ENCODE peak calls at places on chromosome 3, in six cellular contexts. A is IMR-90; B is CD8-positive, alpha-beta T cell; Z is transverse colon; H is H1; P is AG04449. K is an unnamed sample.

GRCh38 chr3:129313983-129314756 is 35.5 kb downstream of the HMCES start:
- DNase-seq in A (peak), Z (peak), H (no peak), B (no peak), P (no peak), K (no peak)

GRCh38 chr3:128103277-128103676 is 20.3 kb downstream of the RUVBL1 start:
- DNase-seq in B (no peak), A (no peak), P (no peak), H (no peak), Z (no peak), K (no peak)

GRCh38 chr3:11220230-11220629 is 52.0 kb upstream of the ATG7 start:
- DNase-seq in B (no peak), A (no peak), H (no peak), Z (no peak), P (no peak), K (no peak)

GRCh38 chr3:171833775-171834460 is 9.2 kb upstream of the TMEM212 start:
- DNase-seq in B (no peak), P (no peak), H (no peak), A (peak), Z (no peak), K (no peak)

GRCh38 chr3:105119801-105120340 is 246.8 kb upstream of the ALCAM start:
- DNase-seq in H (no peak), P (no peak), Z (no peak), B (no peak), A (peak), K (no peak)

GRCh38 chr3:13748500-13748899 is 131.4 kb downstream of the WNT7A start:
- DNase-seq in B (no peak), P (no peak), Z (no peak), H (no peak), A (no peak), K (no peak)

GRCh38 chr3:50450135-50450911 is 53.1 kb downstream of the CACNA2D2 start:
- DNase-seq in A (peak), P (no peak), Z (peak), H (no peak), B (peak), K (no peak)

GRCh38 chr3:160869825-160870224 is 113.8 kb downstream of the PPM1L start:
- DNase-seq in H (no peak), A (no peak), P (no peak), B (no peak), Z (no peak), K (no peak)

GRCh38 chr3:49723301-49723630 is 485 bp downstream of the GMPPB start:
- DNase-seq in P (no peak), Z (peak), B (peak), H (no peak), A (peak), K (no peak)

GRCh38 chr3:179020112-179020511 is 51.5 kb downstream of the ZMAT3 start:
- DNase-seq in H (no peak), B (no peak), P (no peak), Z (no peak), A (no peak), K (no peak)

GRCh38 chr3:24253336-24253735 is 241.3 kb downstream of the THRB start:
- DNase-seq in P (no peak), A (no peak), Z (no peak), H (no peak), B (no peak), K (no peak)

GRCh38 chr3:189701934-189702693 is 70.9 kb downstream of the TP63 start:
- DNase-seq in Z (no peak), P (no peak), A (no peak), B (no peak), H (no peak), K (no peak)

GRCh38 chr3:168511428-168512014 is 415.8 kb upstream of the GOLIM4 start:
- DNase-seq in A (peak), H (no peak), B (no peak), P (no peak), Z (no peak), K (no peak)

GRCh38 chr3:30426319-30426993 is 179.9 kb upstream of the TGFBR2 start:
- DNase-seq in B (no peak), H (no peak), Z (peak), P (no peak), A (peak), K (no peak)

GRCh38 chr3:158782283-158782682 is 19.6 kb upstream of the MFSD1 start:
- DNase-seq in P (no peak), A (peak), B (no peak), Z (no peak), H (no peak), K (no peak)

GRCh38 chr3:66083096-66083960 is 44.6 kb upstream of the MAGI1 start:
- DNase-seq in A (no peak), B (no peak), P (no peak), H (no peak), Z (no peak), K (no peak)

GRCh38 chr3:124467980-124468902 is 262.0 kb upstream of the UMPS start:
- DNase-seq in B (no peak), H (peak), Z (peak), A (peak), P (no peak), K (no peak)

GRCh38 chr3:190132376-190132775 is 11.7 kb upstream of the P3H2 start:
- DNase-seq in Z (no peak), P (no peak), B (no peak), H (no peak), A (no peak), K (no peak)

GRCh38 chr3:196518999-196519737 is 4.0 kb upstream of the SMCO1 start:
- DNase-seq in H (peak), A (peak), B (peak), Z (peak), P (no peak), K (no peak)

GRCh38 chr3:50503504-50503903 is at the start of gene CACNA2D2:
- DNase-seq in H (no peak), B (peak), Z (peak), A (no peak), P (no peak), K (no peak)

GRCh38 chr3:170608475-170608874 is 22.6 kb upstream of the SLC7A14 start:
- DNase-seq in B (no peak), P (no peak), Z (no peak), A (no peak), H (no peak), K (no peak)

GRCh38 chr3:13263770-13264467 is 156.2 kb downstream of the NUP210 start:
- DNase-seq in Z (no peak), A (no peak), H (no peak), B (no peak), P (no peak), K (no peak)

GRCh38 chr3:157530637-157531300 is 27.6 kb upstream of the VEPH1 start:
- DNase-seq in H (no peak), B (no peak), Z (no peak), P (no peak), A (peak), K (no peak)

GRCh38 chr3:194030372-194030771 is 105.6 kb upstream of the HES1 start:
- DNase-seq in B (no peak), Z (no peak), H (no peak), P (no peak), A (no peak), K (no peak)

GRCh38 chr3:31634485-31634884 is 101.8 kb downstream of the STT3B start:
- DNase-seq in B (no peak), Z (no peak), P (peak), A (peak), H (no peak), K (peak)

GRCh38 chr3:12906141-12906915 is 65.0 kb upstream of the RPL32 start:
- DNase-seq in P (no peak), H (no peak), A (no peak), B (no peak), Z (no peak), K (no peak)

GRCh38 chr3:130390079-130390478 is 44.6 kb downstream of the COL6A5 start:
- DNase-seq in P (no peak), B (no peak), Z (no peak), A (no peak), H (no peak), K (no peak)

GRCh38 chr3:135224963-135225362 is 429.9 kb downstream of the EPHB1 start:
- DNase-seq in B (no peak), Z (no peak), P (no peak), A (no peak), H (no peak), K (no peak)

GRCh38 chr3:27165348-27165747 is 203.8 kb downstream of the NEK10 start:
- DNase-seq in A (peak), P (peak), Z (no peak), H (no peak), B (no peak), K (peak)

GRCh38 chr3:61894988-61895935 is 333.9 kb downstream of the PTPRG start:
- DNase-seq in H (no peak), A (peak), Z (peak), B (peak), P (no peak), K (peak)

GRCh38 chr3:132236701-132237651 is 80.2 kb upstream of the ACP3 start:
- DNase-seq in A (no peak), Z (no peak), H (no peak), B (no peak), P (no peak), K (no peak)

GRCh38 chr3:37997791-37998370 is 7.3 kb downstream of the VILL start:
- DNase-seq in A (no peak), H (no peak), Z (no peak), B (no peak), P (no peak), K (no peak)

GRCh38 chr3:8458711-8459110 is 42.9 kb upstream of the LMCD1 start:
- DNase-seq in A (peak), P (peak), B (no peak), H (no peak), Z (no peak), K (no peak)

GRCh38 chr3:21328982-21329381 is 422.0 kb downstream of the ZNF385D start:
- DNase-seq in Z (no peak), H (no peak), B (no peak), A (no peak), P (no peak), K (no peak)

GRCh38 chr3:11719406-11720219 is 75.9 kb upstream of the VGLL4 start:
- DNase-seq in Z (peak), A (peak), B (peak), P (no peak), H (peak), K (no peak)

GRCh38 chr3:102796856-102797255 is 362.0 kb downstream of the ZPLD1 start:
- DNase-seq in Z (no peak), P (no peak), H (no peak), B (no peak), A (no peak), K (no peak)

GRCh38 chr3:175346573-175347356 is 487.6 kb downstream of the NAALADL2 start:
- DNase-seq in B (no peak), P (peak), Z (peak), H (no peak), A (peak), K (peak)

DNA sequence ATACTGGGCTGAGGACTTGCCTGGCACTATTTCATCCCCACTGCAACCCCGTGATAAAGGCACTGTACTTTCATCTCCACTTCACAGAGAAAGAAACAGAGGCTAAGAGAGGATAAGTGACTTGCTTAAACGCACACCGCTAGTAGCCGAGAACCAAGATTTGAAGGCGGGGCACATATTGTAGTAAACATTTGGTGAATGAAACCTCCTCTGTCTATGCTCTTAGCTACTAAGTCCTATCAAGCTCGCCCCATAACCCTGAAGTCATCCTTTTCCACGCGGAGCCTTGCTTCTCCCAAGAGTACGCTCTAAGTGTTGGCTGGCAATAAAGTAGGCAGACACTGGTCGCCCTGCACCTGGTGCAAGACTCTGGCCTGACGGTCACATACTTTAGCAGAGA is 1.1 kb downstream of the POMGNT2 start:
- DNase-seq in P (no peak), H (no peak), B (no peak), Z (no peak), A (no peak), K (no peak)
- H3K4me3 ChIP-seq in P (peak), H (no peak), B (peak), Z (peak), A (peak), K (peak)

GRCh38 chr3:184255291-184256039 is 5.9 kb downstream of the CAMK2N2 start:
- DNase-seq in H (no peak), Z (no peak), B (no peak), A (no peak), P (no peak), K (no peak)

GRCh38 chr3:184250167-184250828 is 826 bp downstream of the EEF1AKMT4 start:
- DNase-seq in P (peak), H (peak), Z (peak), A (peak), B (peak), K (peak)

GRCh38 chr3:184248454-184249411 is at the start of gene ALG3:
- DNase-seq in A (peak), P (peak), B (peak), H (no peak), Z (peak), K (no peak)

DNA sequence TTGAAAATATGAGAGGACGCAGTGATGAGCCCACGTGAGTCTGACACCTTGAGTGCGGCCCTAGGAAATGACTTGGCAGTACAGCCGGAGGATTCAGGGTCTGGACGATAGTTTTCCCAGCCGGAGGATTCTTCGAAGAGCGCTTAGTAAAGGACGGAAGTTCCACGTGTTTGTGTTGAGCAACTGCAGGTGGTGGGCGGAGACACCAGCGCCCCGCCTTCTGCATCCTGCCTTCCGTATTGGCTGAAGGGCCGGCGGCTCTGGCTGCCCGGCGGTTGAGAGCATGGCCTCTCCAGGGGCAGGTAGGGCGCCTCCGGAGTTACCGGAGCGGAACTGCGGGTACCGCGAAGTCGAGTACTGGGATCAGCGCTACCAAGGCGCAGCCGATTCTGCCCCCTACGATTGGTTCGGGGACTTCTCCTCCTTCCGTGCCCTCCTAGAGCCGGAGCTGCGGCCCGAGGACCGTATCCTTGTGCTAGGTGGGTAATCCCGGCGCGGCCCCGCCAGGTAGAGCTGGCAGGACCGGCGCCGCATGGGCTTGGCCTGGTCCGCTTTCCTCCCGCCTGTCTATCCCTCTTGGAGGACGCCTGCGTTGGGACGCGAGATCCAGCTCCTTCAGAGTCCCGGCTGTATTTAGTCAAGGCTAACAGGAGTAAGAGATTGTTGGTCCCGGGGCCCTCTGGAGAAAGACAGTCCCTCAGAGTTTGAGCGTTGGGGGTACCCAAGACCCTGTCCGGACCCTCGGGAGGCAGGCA is at the start of gene EEF1AKMT4:
- DNase-seq in P (peak), B (peak), H (peak), A (peak), Z (peak), K (peak)
- TF ChIP-seq CTCF in P (peak), B (peak), H (peak), A (peak), Z (peak), K (peak)

GRCh38 chr3:18670755-18671154 is 245.6 kb upstream of the SATB1 start:
- DNase-seq in Z (no peak), P (no peak), H (no peak), A (no peak), B (no peak), K (no peak)
- H3K4me3 ChIP-seq in Z (no peak), P (no peak), H (no peak), A (no peak), B (no peak), K (no peak)

GRCh38 chr3:143122608-143123352 is 3.2 kb downstream of the CHST2 start:
- DNase-seq in H (no peak), P (no peak), A (no peak), Z (no peak), B (no peak), K (no peak)

GRCh38 chr3:143119974-143120715 is 574 bp downstream of the CHST2 start:
- DNase-seq in A (no peak), Z (peak), H (no peak), B (peak), P (no peak), K (no peak)

GRCh38 chr3:143120716-143121239 is 1.2 kb downstream of the CHST2 start:
- DNase-seq in A (peak), P (no peak), H (no peak), Z (peak), B (peak), K (no peak)

GRCh38 chr3:143122089-143122430 is 2.5 kb downstream of the CHST2 start:
- DNase-seq in B (no peak), A (no peak), P (no peak), H (no peak), Z (no peak), K (no peak)

DNA sequence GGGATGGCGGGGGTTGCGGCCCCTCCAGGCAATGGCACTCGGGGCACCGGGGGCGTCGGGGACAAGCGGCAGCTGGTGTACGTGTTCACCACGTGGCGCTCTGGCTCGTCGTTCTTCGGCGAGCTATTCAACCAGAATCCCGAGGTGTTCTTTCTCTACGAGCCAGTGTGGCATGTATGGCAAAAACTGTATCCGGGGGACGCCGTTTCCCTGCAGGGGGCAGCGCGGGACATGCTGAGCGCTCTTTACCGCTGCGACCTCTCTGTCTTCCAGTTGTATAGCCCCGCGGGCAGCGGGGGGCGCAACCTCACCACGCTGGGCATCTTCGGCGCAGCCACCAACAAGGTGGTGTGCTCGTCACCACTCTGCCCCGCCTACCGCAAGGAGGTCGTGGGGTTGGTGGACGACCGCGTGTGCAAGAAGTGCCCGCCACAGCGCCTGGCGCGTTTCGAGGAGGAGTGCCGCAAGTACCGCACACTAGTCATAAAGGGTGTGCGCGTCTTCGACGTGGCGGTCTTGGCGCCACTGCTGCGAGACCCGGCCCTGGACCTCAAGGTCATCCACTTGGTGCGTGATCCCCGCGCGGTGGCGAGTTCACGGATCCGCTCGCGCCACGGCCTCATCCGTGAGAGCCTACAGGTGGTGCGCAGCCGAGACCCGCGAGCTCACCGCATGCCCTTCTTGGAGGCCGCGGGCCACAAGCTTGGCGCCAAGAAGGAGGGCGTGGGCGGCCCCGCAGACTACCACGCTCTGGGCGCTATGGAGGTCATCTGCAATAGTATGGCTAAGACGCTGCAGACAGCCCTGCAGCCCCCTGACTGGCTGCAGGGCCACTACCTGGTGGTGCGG is 1.9 kb downstream of the CHST2 start:
- DNase-seq in P (no peak), B (peak), H (no peak), Z (peak), A (peak), K (no peak)
- TF ChIP-seq CTCF in P (peak), B (peak), H (peak), Z (no peak), A (peak), K (peak)